ENCODE peak calls at places on chromosomes 13 and 19, in four cellular contexts. U, I, K and N are unnamed samples. For H3K4me1, the result is how much of the 10 kb centered on the place peaks cover.

GRCh38 chr19:12126707-12127106 is 13.4 kb downstream of the ZNF20 start:
- DNase-seq in K (no peak), I (no peak), U (no peak), N (peak)

GRCh38 chr19:54096642-54097106 is 3.9 kb downstream of the OSCAR start:
- DNase-seq in I (peak), U (no peak), K (no peak), N (no peak)

GRCh38 chr19:1470864-1471513 is 8.0 kb downstream of the C19orf25 start:
- DNase-seq in U (no peak), K (no peak), I (no peak), N (no peak)

GRCh38 chr13:49517461-49517860 is 21.7 kb downstream of the PHF11 start:
- DNase-seq in K (no peak), U (no peak), I (no peak), N (peak)

GRCh38 chr19:53333466-53334449 is at the start of gene ZNF845:
- DNase-seq in I (peak), K (peak), U (peak), N (peak)

GRCh38 chr19:28386080-28386869 is 826.7 kb downstream of the UQCRFS1 start:
- DNase-seq in K (no peak), I (no peak), U (no peak), N (no peak)

GRCh38 chr13:27298849-27299248 is 28.2 kb downstream of the RASL11A start:
- DNase-seq in I (no peak), U (no peak), K (no peak), N (no peak)

GRCh38 chr13:29923554-29924481 is 73.4 kb upstream of the UBL3 start:
- DNase-seq in I (peak), U (peak), K (peak), N (peak)

GRCh38 chr13:70520275-70520674 is 412.0 kb upstream of the KLHL1 start:
- DNase-seq in U (no peak), K (no peak), I (no peak), N (no peak)

DNA sequence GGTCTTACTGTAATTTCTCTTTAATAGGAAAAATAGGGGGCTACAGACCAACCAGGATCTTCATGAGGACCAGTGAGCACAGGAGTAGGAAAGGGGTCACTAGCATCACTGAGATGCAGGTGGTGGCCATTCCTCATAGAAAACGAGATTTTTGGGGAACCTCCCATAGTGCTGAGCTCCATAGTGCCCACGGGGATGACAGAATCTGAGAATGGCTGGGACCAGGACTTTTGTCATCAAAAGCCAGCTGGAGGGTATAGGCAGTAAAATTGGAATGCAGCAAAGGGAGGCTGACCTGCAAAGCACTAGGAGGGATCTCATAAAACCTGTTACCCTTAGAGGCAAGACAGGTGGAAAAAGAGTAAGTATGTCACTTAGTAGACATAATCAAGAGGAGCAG is 28.4 kb upstream of the CEACAM21 start:
- DNase-seq in I (no peak), U (no peak), K (no peak), N (no peak)
- H3K4me1 ChIP-seq in I (under half), U (under half), K (under half), N (under half)

GRCh38 chr19:4390862-4391693 is 9.3 kb downstream of the SH3GL1 start:
- DNase-seq in I (no peak), U (peak), K (no peak), N (peak)

GRCh38 chr19:4390017-4390861 is 10.1 kb downstream of the SH3GL1 start:
- DNase-seq in I (no peak), U (peak), K (no peak), N (peak)

GRCh38 chr19:4389511-4390016 is 10.8 kb downstream of the SH3GL1 start:
- DNase-seq in I (no peak), U (peak), K (no peak), N (no peak)

GRCh38 chr19:4388171-4389063 is 11.9 kb downstream of the SH3GL1 start:
- DNase-seq in U (peak), K (no peak), I (no peak), N (no peak)

GRCh38 chr19:4389064-4389375 is 11.3 kb downstream of the SH3GL1 start:
- DNase-seq in K (no peak), I (no peak), U (peak), N (no peak)
- H3K27ac ChIP-seq in K (no peak), I (no peak), U (peak), N (peak)

DNA sequence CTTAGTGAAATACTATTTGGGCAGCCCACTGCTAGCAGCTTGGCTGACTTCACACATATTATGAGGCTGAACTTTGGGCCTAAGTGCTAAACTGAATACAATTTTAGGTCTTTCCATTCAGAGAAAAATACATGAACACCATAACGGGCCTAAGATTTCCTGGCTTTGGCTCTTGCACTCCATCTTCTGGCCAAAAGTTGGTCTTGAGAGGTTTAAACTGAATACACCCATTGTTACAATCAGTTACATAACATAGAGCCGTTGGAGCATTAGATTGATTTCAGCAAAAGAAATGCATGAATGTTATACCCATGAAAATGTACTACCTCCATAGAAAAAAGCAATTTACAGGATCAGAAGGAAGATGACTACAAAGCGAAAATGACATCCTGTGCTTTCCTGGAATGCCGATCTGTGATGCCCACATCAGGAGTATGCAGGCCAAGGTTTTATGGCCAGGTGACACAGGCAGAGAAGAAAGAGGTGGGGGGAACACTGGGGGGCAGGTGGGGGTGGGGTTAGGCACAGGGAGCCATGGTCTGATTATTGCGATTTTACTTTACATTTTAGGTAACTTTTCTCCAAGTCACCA is 11.1 kb upstream of the SHISA2 start:
- DNase-seq in I (no peak), K (peak), U (peak), N (peak)
- TF ChIP-seq CTCF in I (peak), K (peak), U (peak), N (peak)

GRCh38 chr13:110447058-110447511 is 114.4 kb downstream of the RAB20 start:
- DNase-seq in K (no peak), I (no peak), U (no peak), N (peak)
- H3K4me1 ChIP-seq in K (under half), I (under half), U (under half), N (under half)

GRCh38 chr13:20151612-20152011 is 9.2 kb downstream of the GJA3 start:
- DNase-seq in I (no peak), K (no peak), U (no peak), N (no peak)
- H3K27ac ChIP-seq in I (no peak), K (no peak), U (no peak), N (no peak)

GRCh38 chr19:57888494-57889231 is at the start of gene ZNF814:
- DNase-seq in K (peak), I (peak), U (peak), N (peak)
- TF ChIP-seq CTCF in K (no peak), I (peak), U (peak), N (no peak)

GRCh38 chr19:43774103-43774939 is 6.5 kb downstream of the KCNN4 start:
- DNase-seq in K (peak), U (peak), I (no peak), N (peak)
- H3K4me1 ChIP-seq in K (under half), U (under half), I (under half), N (under half)

GRCh38 chr13:62209539-62209938 is 793.9 kb upstream of the PCDH20 start:
- DNase-seq in K (no peak), I (no peak), U (no peak), N (no peak)
- H3K27ac ChIP-seq in K (no peak), I (no peak), U (no peak), N (no peak)